ENCODE peak calls at places on chromosomes 6 and 20, in eight cellular contexts. G is neural progenitor cell; I is IMR-90; R is HCEC 1CT; J is stimulated activated CD4-positive, alpha-beta T cell treated with anti-CD3 and anti-CD28 coated beads, Interleukin-4, amount 100 ng/mL, for 24 hours; C is GDM1; S is posterior cingulate gyrus; A is NCI-H1105 treated with DMSO at 0.1 percent for 48 hours. F is an unnamed sample.

GRCh38 chr6:106662458-106662857 is 33.1 kb downstream of the QRSL1 start:
- DNase-seq in G (no peak), I (no peak), R (no peak), J (no peak), C (no peak), S (no peak), A (no peak), F (no peak)

GRCh38 chr6:10425973-10426780 is 11.3 kb upstream of the TFAP2A start:
- DNase-seq in G (peak), I (no peak), R (no peak), J (no peak), C (no peak), S (peak), A (no peak), F (peak)

GRCh38 chr6:36122495-36123269 is 7.6 kb upstream of the MAPK13 start:
- DNase-seq in G (no peak), I (no peak), R (no peak), J (no peak), C (no peak), S (no peak), A (no peak), F (no peak)

GRCh38 chr6:141884850-141885249 is 247.9 kb upstream of the GJE1 start:
- DNase-seq in G (no peak), I (no peak), R (no peak), J (no peak), C (no peak), S (no peak), A (no peak), F (no peak)

GRCh38 chr6:105045546-105045945 is 88.6 kb downstream of the LIN28B start:
- DNase-seq in G (no peak), I (peak), R (peak), J (no peak), C (no peak), S (no peak), A (no peak), F (no peak)

GRCh38 chr20:60224914-60225313 is 266.7 kb downstream of the CDH26 start:
- DNase-seq in G (peak), I (no peak), R (peak), J (no peak), C (no peak), S (no peak), A (peak), F (no peak)

GRCh38 chr6:150753404-150754184 is 111.9 kb upstream of the MTHFD1L start:
- DNase-seq in G (peak), I (no peak), R (no peak), J (no peak), C (no peak), S (no peak), A (peak), F (peak)

GRCh38 chr20:24867556-24867955 is 81.5 kb upstream of the CST7 start:
- DNase-seq in G (no peak), I (no peak), R (no peak), J (no peak), C (no peak), S (no peak), A (no peak), F (no peak)

GRCh38 chr6:34888874-34889555 is at the start of gene ANKS1A:
- DNase-seq in G (peak), I (peak), R (peak), J (peak), C (peak), S (peak), A (peak), F (peak)

GRCh38 chr6:118344014-118344670 is 204.0 kb upstream of the PLN start:
- DNase-seq in G (no peak), I (peak), R (no peak), J (no peak), C (no peak), S (no peak), A (no peak), F (peak)

GRCh38 chr6:129923520-129923919 is 62.4 kb upstream of the TMEM244 start:
- DNase-seq in G (no peak), I (peak), R (peak), J (no peak), C (no peak), S (no peak), A (no peak), F (peak)

GRCh38 chr20:48970681-48971370 is 49.3 kb downstream of the ARFGEF2 start:
- DNase-seq in G (no peak), I (no peak), R (no peak), J (no peak), C (no peak), S (no peak), A (no peak), F (no peak)

GRCh38 chr6:68732423-68732822 is 97.3 kb downstream of the ADGRB3 start:
- DNase-seq in G (no peak), I (no peak), R (no peak), J (no peak), C (no peak), S (no peak), A (no peak), F (no peak)

GRCh38 chr6:131250121-131250520 is 114.9 kb downstream of the AKAP7 start:
- DNase-seq in G (peak), I (peak), R (no peak), J (no peak), C (peak), S (peak), A (no peak), F (peak)

GRCh38 chr6:31541059-31541657 is 645 bp downstream of the DDX39B start:
- DNase-seq in G (peak), I (peak), R (peak), J (peak), C (no peak), S (no peak), A (peak), F (peak)

GRCh38 chr6:112109267-112109666 is 21.9 kb downstream of the FAM229B start:
- DNase-seq in G (peak), I (no peak), R (no peak), J (no peak), C (no peak), S (no peak), A (no peak), F (no peak)

GRCh38 chr20:21182832-21183563 is 57.1 kb downstream of the KIZ start:
- DNase-seq in G (no peak), I (peak), R (peak), J (no peak), C (no peak), S (no peak), A (no peak), F (peak)

GRCh38 chr6:10351678-10352220 is 63.1 kb downstream of the TFAP2A start:
- DNase-seq in G (no peak), I (no peak), R (no peak), J (no peak), C (no peak), S (no peak), A (no peak), F (no peak)

GRCh38 chr6:122649701-122650100 is 39.5 kb downstream of the PKIB start:
- DNase-seq in G (no peak), I (no peak), R (peak), J (no peak), C (no peak), S (no peak), A (no peak), F (no peak)